ENCODE peak calls at places on chromosomes 2 and 18, in five cellular contexts. One of them, this sample, is unnamed.
A peak's percentile ranks its signal among the peaks of the same experiment; 100 is the strongest.

GRCh38 chr2:188971316-188971930 is 2.8 kb upstream of the COL3A1 start:
- DNase-seq in NAMALWA: no peak
- DNase-seq in fibroblast of the aortic adventitia: peak; percentile 65
- DNase-seq in NCI-H1694: no peak
- DNase-seq in KBM-7: no peak
- DNase-seq in this sample: no peak

GRCh38 chr2:188725981-188726380 is 248.2 kb upstream of the COL3A1 start:
- DNase-seq in NAMALWA: no peak
- DNase-seq in fibroblast of the aortic adventitia: peak; percentile 82
- DNase-seq in NCI-H1694: no peak
- DNase-seq in KBM-7: no peak
- DNase-seq in this sample: no peak

GRCh38 chr2:23563673-23564617 is 179.0 kb downstream of the KLHL29 start:
- DNase-seq in NAMALWA: no peak
- DNase-seq in fibroblast of the aortic adventitia: peak; percentile 75
- DNase-seq in NCI-H1694: no peak
- DNase-seq in KBM-7: no peak
- DNase-seq in this sample: peak; percentile 58

GRCh38 chr2:155318710-155319109 is 620.2 kb downstream of the KCNJ3 start:
- DNase-seq in NAMALWA: no peak
- DNase-seq in fibroblast of the aortic adventitia: no peak
- DNase-seq in NCI-H1694: no peak
- DNase-seq in KBM-7: no peak
- DNase-seq in this sample: no peak

GRCh38 chr18:60413944-60414547 is 41.5 kb upstream of the MC4R start:
- DNase-seq in NAMALWA: peak; percentile 55
- DNase-seq in fibroblast of the aortic adventitia: peak; percentile 12
- DNase-seq in NCI-H1694: no peak
- DNase-seq in KBM-7: peak; percentile 4
- DNase-seq in this sample: no peak

GRCh38 chr2:172342611-172343010 is 84.8 kb upstream of the ITGA6 start:
- DNase-seq in NAMALWA: no peak
- DNase-seq in fibroblast of the aortic adventitia: no peak
- DNase-seq in NCI-H1694: no peak
- DNase-seq in KBM-7: no peak
- DNase-seq in this sample: no peak

GRCh38 chr2:217279130-217279529 is 419.3 kb upstream of the TNP1 start:
- DNase-seq in NAMALWA: no peak
- DNase-seq in fibroblast of the aortic adventitia: peak; percentile 52
- DNase-seq in NCI-H1694: no peak
- DNase-seq in KBM-7: no peak
- DNase-seq in this sample: no peak

GRCh38 chr2:75500633-75501032 is 60.1 kb downstream of the EVA1A start:
- DNase-seq in NAMALWA: no peak
- DNase-seq in fibroblast of the aortic adventitia: no peak
- DNase-seq in NCI-H1694: no peak
- DNase-seq in KBM-7: no peak
- DNase-seq in this sample: no peak

GRCh38 chr2:109558076-109558882 is 55.5 kb downstream of the SEPTIN10 start:
- DNase-seq in NAMALWA: no peak
- DNase-seq in fibroblast of the aortic adventitia: peak; percentile 89
- DNase-seq in NCI-H1694: no peak
- DNase-seq in KBM-7: peak; percentile 50
- DNase-seq in this sample: no peak

GRCh38 chr18:7370375-7370774 is 139.5 kb downstream of the LRRC30 start:
- DNase-seq in NAMALWA: no peak
- DNase-seq in fibroblast of the aortic adventitia: no peak
- DNase-seq in NCI-H1694: no peak
- DNase-seq in KBM-7: no peak
- DNase-seq in this sample: no peak

GRCh38 chr2:64873472-64873924 is 115.7 kb upstream of the SLC1A4 start:
- DNase-seq in NAMALWA: peak; percentile 73
- DNase-seq in fibroblast of the aortic adventitia: peak; percentile 54
- DNase-seq in NCI-H1694: peak; percentile 65
- DNase-seq in KBM-7: peak; percentile 86
- DNase-seq in this sample: no peak